ENCODE peak calls at places on chromosomes 3 and 15, in five cellular contexts. G is vagina, O is PC-3, Q is right atrium auricular region, M is breast epithelium. T is an unnamed sample. For H3K9me3, the result is how much of the 10 kb centered on the place peaks cover.

GRCh38 chr15:42623951-42624350 is 48.5 kb downstream of the STARD9 start:
- DNase-seq in O (no peak), Q (no peak), M (no peak), G (no peak), T (no peak)

GRCh38 chr3:163879172-163879571 is 1199.1 kb downstream of the SI start:
- DNase-seq in O (no peak), Q (no peak), M (no peak), G (no peak), T (no peak)

GRCh38 chr3:13261104-13261800 is 158.9 kb downstream of the NUP210 start:
- DNase-seq in M (no peak), Q (no peak), O (no peak), G (no peak), T (no peak)

GRCh38 chr3:118587037-118587741 is 447.5 kb downstream of the IGSF11 start:
- DNase-seq in O (no peak), Q (no peak), M (no peak), G (no peak), T (no peak)

GRCh38 chr3:97820780-97821179 is 1.0 kb upstream of the CRYBG3 start:
- DNase-seq in M (no peak), Q (no peak), G (no peak), O (no peak), T (no peak)

GRCh38 chr15:61282661-61283060 is 53.6 kb upstream of the RORA start:
- DNase-seq in Q (no peak), G (no peak), O (no peak), M (no peak), T (no peak)

GRCh38 chr15:74709011-74709410 is 13.2 kb upstream of the EDC3 start:
- DNase-seq in O (no peak), M (no peak), Q (no peak), G (no peak), T (no peak)

GRCh38 chr3:189334064-189334920 is 162.5 kb downstream of the TPRG1 start:
- DNase-seq in O (peak), G (no peak), M (no peak), Q (no peak), T (no peak)

GRCh38 chr3:98532709-98533571 is 1.2 kb downstream of the GPR15 start:
- DNase-seq in M (no peak), G (no peak), Q (no peak), O (no peak), T (no peak)

GRCh38 chr15:90941038-90941437 is 6.0 kb downstream of the UNC45A start:
- DNase-seq in G (no peak), M (no peak), Q (no peak), O (no peak), T (no peak)

GRCh38 chr3:17469520-17469919 is 272.9 kb downstream of the TBC1D5 start:
- DNase-seq in G (no peak), M (no peak), Q (no peak), O (peak), T (no peak)

GRCh38 chr3:8500208-8500961 is 1.2 kb upstream of the LMCD1 start:
- DNase-seq in Q (no peak), O (peak), G (no peak), M (peak), T (peak)

GRCh38 chr3:12841085-12841969 is at the start of gene RPL32:
- DNase-seq in G (peak), Q (peak), O (peak), M (peak), T (peak)

GRCh38 chr3:190038050-190038631 is 82.6 kb downstream of the P3H2 start:
- DNase-seq in Q (no peak), G (no peak), O (peak), M (peak), T (peak)

GRCh38 chr15:35690089-35690488 is 144.1 kb upstream of the DPH6 start:
- DNase-seq in Q (no peak), G (no peak), O (no peak), M (no peak), T (no peak)

GRCh38 chr15:85646538-85647091 is 148.1 kb downstream of the KLHL25 start:
- DNase-seq in Q (no peak), M (no peak), O (no peak), G (no peak), T (peak)

GRCh38 chr15:58448331-58448730 is 16.5 kb downstream of the LIPC start:
- DNase-seq in O (no peak), Q (no peak), G (no peak), M (no peak), T (no peak)

DNA sequence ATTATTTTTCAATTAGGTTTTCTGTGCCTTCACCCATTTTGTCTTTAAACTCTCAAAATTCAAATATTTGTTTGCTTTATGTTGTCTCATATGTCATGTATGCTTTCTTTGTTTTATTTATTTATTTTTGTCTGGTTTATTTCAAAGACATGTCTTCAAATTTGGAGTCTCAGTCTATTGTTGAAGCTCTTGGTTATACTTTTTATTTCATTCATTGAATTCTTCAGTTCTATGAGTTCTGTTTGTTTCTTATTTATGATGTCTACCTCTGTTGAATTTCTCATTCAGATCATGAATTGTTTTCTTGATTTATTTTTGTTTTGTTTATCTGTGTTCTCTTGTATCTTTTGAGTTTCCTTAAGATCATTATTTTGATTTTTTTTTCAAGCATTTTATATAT is 55.6 kb downstream of the AP4E1 start:
- DNase-seq in M (no peak), O (no peak), Q (no peak), G (no peak), T (no peak)
- H3K9me3 ChIP-seq in M (under half), O (under half), Q (under half), G (under half), T (under half)

GRCh38 chr3:40618158-40618557 is 93.4 kb downstream of the ZNF621 start:
- DNase-seq in G (no peak), M (no peak), O (no peak), Q (no peak), T (no peak)
- H3K9me3 ChIP-seq in G (under half), M (under half), O (under half), Q (under half), T (under half)

GRCh38 chr3:197249542-197249941 is 48.9 kb downstream of the DLG1 start:
- DNase-seq in O (no peak), Q (no peak), G (no peak), M (no peak), T (no peak)

GRCh38 chr3:197248341-197248740 is 50.1 kb downstream of the DLG1 start:
- DNase-seq in G (no peak), Q (no peak), O (no peak), M (no peak), T (no peak)

GRCh38 chr3:197242784-197243432 is 55.5 kb downstream of the DLG1 start:
- DNase-seq in Q (no peak), O (no peak), M (no peak), G (no peak), T (peak)

GRCh38 chr3:197241173-197241572 is 57.2 kb downstream of the DLG1 start:
- DNase-seq in Q (no peak), O (no peak), M (no peak), G (no peak), T (no peak)

DNA sequence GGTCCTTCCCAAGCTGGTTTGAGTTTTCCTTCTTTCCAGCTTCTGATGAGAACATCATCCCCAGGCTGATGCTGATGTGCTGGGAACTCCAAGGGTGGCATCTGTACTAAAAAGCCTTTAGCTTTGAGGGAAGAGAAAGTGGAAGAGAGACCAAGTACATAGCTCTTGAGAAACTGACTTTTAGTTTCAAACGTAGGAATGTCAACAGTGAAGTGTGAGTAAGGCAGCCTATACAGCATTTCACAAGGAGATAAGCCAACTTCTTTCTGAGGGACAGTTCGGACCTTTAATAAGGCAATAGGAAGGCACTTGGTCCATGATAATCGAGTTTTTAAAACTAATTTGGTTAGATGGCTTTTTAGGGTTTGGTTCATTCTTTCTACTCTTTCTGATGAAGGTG is 53.7 kb downstream of the DLG1 start:
- DNase-seq in M (no peak), O (no peak), G (no peak), Q (no peak), T (no peak)
- H3K9me3 ChIP-seq in M (under half), O (half or more), G (under half), Q (under half), T (under half)

GRCh38 chr15:25072857-25073476 is 118.2 kb downstream of the SNRPN start:
- DNase-seq in M (no peak), G (no peak), Q (no peak), O (no peak), T (no peak)
- H3K9me3 ChIP-seq in M (half or more), G (half or more), Q (half or more), O (half or more), T (half or more)

GRCh38 chr3:46835486-46835885 is 27.8 kb downstream of the MYL3 start:
- DNase-seq in G (no peak), O (no peak), Q (no peak), M (no peak), T (no peak)

GRCh38 chr3:46835059-46835458 is 28.2 kb downstream of the MYL3 start:
- DNase-seq in G (no peak), M (no peak), O (no peak), Q (no peak), T (no peak)

GRCh38 chr3:46833346-46834300 is 29.6 kb downstream of the MYL3 start:
- DNase-seq in O (no peak), Q (no peak), M (no peak), G (no peak), T (no peak)

GRCh38 chr3:46840491-46840890 is 22.8 kb downstream of the MYL3 start:
- DNase-seq in Q (no peak), O (no peak), M (no peak), G (no peak), T (no peak)

DNA sequence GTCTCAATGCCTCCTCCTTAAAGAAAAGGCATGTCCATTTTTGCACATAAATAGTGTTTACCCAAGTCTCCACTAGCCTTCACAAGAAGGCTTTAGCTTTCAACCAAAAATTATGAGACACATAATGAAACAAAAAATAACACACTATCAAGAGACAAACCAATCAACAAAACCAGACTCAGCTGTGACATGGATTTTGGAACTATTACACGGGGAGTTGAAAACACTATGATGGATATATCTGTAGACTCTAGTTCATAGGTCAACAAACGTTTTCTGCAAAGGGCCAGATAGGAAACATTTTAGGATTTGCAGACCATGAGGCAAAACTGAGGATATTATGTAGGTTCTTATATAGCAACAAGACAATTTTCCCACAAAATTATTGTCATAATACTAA is 24.9 kb downstream of the MYL3 start:
- DNase-seq in G (no peak), Q (no peak), M (no peak), O (no peak), T (no peak)
- H3K9me3 ChIP-seq in G (under half), Q (under half), M (under half), O (under half), T (under half)

GRCh38 chr3:181913254-181913653 is 201.5 kb downstream of the SOX2 start:
- DNase-seq in G (no peak), M (no peak), O (peak), Q (no peak), T (no peak)
- H3K9me3 ChIP-seq in G (under half), M (under half), O (under half), Q (under half), T (under half)

DNA sequence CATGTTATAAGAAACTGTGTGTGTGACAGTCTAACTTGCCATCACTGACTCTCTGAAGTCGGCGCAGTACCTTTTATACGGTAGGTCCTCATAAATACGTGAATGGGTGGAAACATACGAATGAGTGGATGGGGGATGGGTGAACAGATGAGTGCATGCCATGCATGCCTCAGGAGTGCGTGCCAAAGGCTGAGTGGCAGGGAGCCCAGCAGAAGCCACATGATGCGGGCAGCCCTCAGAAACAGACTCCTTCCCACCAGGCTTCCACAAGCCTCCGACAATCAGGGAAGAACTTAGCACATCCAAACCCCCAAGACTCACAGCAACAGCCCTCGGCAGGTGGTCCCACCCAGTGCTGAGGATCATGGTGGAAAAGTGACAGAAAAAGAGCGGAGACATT is 16.7 kb downstream of the HCN4 start:
- DNase-seq in O (no peak), Q (no peak), M (no peak), G (no peak), T (no peak)
- H3K9me3 ChIP-seq in O (under half), Q (under half), M (under half), G (under half), T (under half)

GRCh38 chr3:138222316-138222715 is 35.2 kb downstream of the ARMC8 start:
- DNase-seq in M (no peak), Q (no peak), O (no peak), G (no peak), T (no peak)
- H3K9me3 ChIP-seq in M (under half), Q (under half), O (under half), G (under half), T (under half)

DNA sequence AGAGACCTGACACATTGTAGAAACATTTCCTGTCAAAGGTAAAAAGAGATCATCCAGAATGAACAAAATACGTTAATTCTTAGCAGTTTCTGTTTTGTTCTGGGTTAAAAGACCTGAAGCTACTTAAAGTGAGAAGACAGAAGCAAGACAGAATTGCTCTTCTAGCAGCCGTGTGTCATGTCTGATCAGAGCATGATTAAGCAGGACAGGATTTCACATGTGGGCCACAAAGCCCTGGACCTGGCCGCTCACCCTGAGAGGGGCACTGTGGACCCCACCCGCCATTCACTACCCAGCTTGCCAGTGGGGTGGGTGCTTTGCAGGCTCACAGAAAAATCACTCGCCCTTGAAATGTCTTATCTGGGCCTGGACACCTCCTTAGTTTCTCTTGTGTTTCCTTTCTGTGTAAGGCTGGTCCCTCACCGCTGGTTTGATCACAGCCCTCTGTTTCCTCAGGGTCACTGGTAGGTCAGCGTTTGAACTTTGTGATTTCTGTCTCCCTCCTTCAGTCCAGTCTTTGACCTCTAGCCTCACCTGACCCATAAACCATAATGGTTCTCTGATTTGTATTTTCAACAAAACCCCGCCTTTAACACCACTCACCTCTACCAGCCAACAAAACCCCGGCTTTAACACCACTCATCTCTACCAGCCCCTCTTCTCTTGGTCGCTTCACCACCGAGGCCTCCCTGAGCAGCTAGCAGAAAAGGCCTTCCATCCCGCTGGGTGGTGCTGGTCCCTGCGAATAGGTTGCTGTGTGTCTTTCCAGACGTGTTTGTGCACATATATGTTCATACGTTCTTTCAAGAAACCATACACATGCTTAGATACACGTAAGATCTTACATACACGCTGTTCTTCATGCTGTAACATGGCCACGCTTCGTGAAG is 185.0 kb downstream of the OR4M2 start:
- DNase-seq in M (no peak), O (no peak), Q (no peak), G (no peak), T (no peak)
- H3K9me3 ChIP-seq in M (under half), O (under half), Q (under half), G (under half), T (under half)

T was measured in trophoblast cell.